ENCODE peak calls at places on chromosomes 5 and 9, in five cellular contexts. U is AG04450, J is upper lobe of right lung, D is BE2C, W is endodermal cell. H is an unnamed sample. For H3K9me3 and H3K27me3, the result is how much of the 10 kb centered on the place peaks cover.

GRCh38 chr9:24616858-24617257 is 71.2 kb upstream of the IZUMO3 start:
- DNase-seq in U (no peak), J (no peak), D (no peak), W (no peak), H (no peak)

GRCh38 chr9:23556459-23556858 is 269.6 kb downstream of the ELAVL2 start:
- DNase-seq in U (no peak), J (no peak), D (no peak), W (no peak), H (no peak)

GRCh38 chr9:3261484-3261883 is 264.3 kb downstream of the RFX3 start:
- DNase-seq in U (no peak), J (no peak), D (no peak), W (no peak), H (no peak)

GRCh38 chr5:56676091-56676768 is 139.1 kb upstream of the MAP3K1 start:
- DNase-seq in U (no peak), J (no peak), D (peak), W (no peak), H (no peak)

GRCh38 chr9:101027246-101027645 is 1.3 kb upstream of the PLPPR1 start:
- DNase-seq in U (no peak), J (no peak), D (no peak), W (no peak), H (no peak)

GRCh38 chr5:134547579-134547978 is 22.1 kb downstream of the JADE2 start:
- DNase-seq in U (peak), J (no peak), D (no peak), W (no peak), H (no peak)

GRCh38 chr9:112846528-112847488 is 43.9 kb downstream of the SLC46A2 start:
- DNase-seq in U (no peak), J (no peak), D (no peak), W (peak), H (no peak)

GRCh38 chr5:124789104-124789605 is 42.7 kb upstream of the ZNF608 start:
- DNase-seq in U (no peak), J (no peak), D (no peak), W (no peak), H (no peak)

GRCh38 chr5:120510994-120511686 is 47.0 kb downstream of the PRR16 start:
- DNase-seq in U (no peak), J (no peak), D (no peak), W (no peak), H (no peak)

GRCh38 chr5:107306597-107306996 is 364.1 kb downstream of the EFNA5 start:
- DNase-seq in U (no peak), J (no peak), D (no peak), W (no peak), H (no peak)

GRCh38 chr5:132055808-132056609 is 4.4 kb upstream of the IL3 start:
- DNase-seq in U (no peak), J (peak), D (no peak), W (no peak), H (peak)

GRCh38 chr5:39716532-39716971 is 291.8 kb upstream of the DAB2 start:
- DNase-seq in U (no peak), J (no peak), D (peak), W (peak), H (no peak)

GRCh38 chr9:77769246-77769645 is 121.1 kb upstream of the GNA14 start:
- DNase-seq in U (no peak), J (no peak), D (no peak), W (no peak), H (no peak)

GRCh38 chr9:105620996-105621395 is 41.3 kb upstream of the TAL2 start:
- DNase-seq in U (no peak), J (no peak), D (no peak), W (no peak), H (no peak)

GRCh38 chr5:177453852-177454396 is 7.3 kb downstream of the PRR7 start:
- DNase-seq in U (no peak), J (no peak), D (peak), W (no peak), H (no peak)

GRCh38 chr5:13909271-13909670 is 35.2 kb downstream of the DNAH5 start:
- DNase-seq in U (no peak), J (no peak), D (no peak), W (no peak), H (no peak)

GRCh38 chr9:124271660-124272059 is 13.9 kb downstream of the NEK6 start:
- DNase-seq in U (no peak), J (no peak), D (no peak), W (no peak), H (no peak)

GRCh38 chr9:677461-678097 is 163.9 kb upstream of the DMRT1 start:
- DNase-seq in U (no peak), J (no peak), D (no peak), W (no peak), H (no peak)

GRCh38 chr5:160439205-160439600 is 17.5 kb downstream of the PTTG1 start:
- DNase-seq in U (peak), J (peak), D (peak), W (peak), H (peak)

GRCh38 chr5:45491368-45491767 is 204.8 kb downstream of the HCN1 start:
- DNase-seq in U (no peak), J (no peak), D (no peak), W (no peak), H (no peak)

GRCh38 chr9:73081979-73082657 is 69.5 kb upstream of the ANXA1 start:
- DNase-seq in U (no peak), J (no peak), D (no peak), W (no peak), H (no peak)

GRCh38 chr5:93421498-93421897 is 159.5 kb downstream of the NR2F1-AS1 start:
- DNase-seq in U (no peak), J (no peak), D (no peak), W (peak), H (no peak)

GRCh38 chr9:22052376-22052945 is 43.4 kb upstream of the CDKN2B start:
- DNase-seq in U (peak), J (no peak), D (no peak), W (no peak), H (no peak)

GRCh38 chr9:35718726-35719511 is 13.1 kb downstream of the TLN1 start:
- DNase-seq in U (no peak), J (no peak), D (no peak), W (no peak), H (no peak)

GRCh38 chr9:96522371-96522770 is 72.4 kb downstream of the HABP4 start:
- DNase-seq in U (no peak), J (no peak), D (no peak), W (no peak), H (no peak)

GRCh38 chr9:15423328-15423985 is 781 bp downstream of the SNAPC3 start:
- DNase-seq in U (no peak), J (no peak), D (no peak), W (no peak), H (no peak)

GRCh38 chr5:138574744-138575193 is 432 bp downstream of the HSPA9 start:
- DNase-seq in U (no peak), J (no peak), D (no peak), W (no peak), H (no peak)

GRCh38 chr9:16275795-16276624 is 594.5 kb downstream of the BNC2 start:
- DNase-seq in U (no peak), J (peak), D (no peak), W (peak), H (no peak)

GRCh38 chr9:119094086-119094485 is 275.1 kb downstream of the BRINP1 start:
- DNase-seq in U (no peak), J (no peak), D (no peak), W (no peak), H (no peak)

GRCh38 chr5:124755565-124755964 is 9.1 kb upstream of the ZNF608 start:
- DNase-seq in U (no peak), J (no peak), D (peak), W (no peak), H (no peak)

GRCh38 chr9:14433841-14434511 is 120.0 kb upstream of the NFIB start:
- DNase-seq in U (peak), J (no peak), D (peak), W (no peak), H (no peak)

GRCh38 chr5:67372887-67373286 is 176.3 kb upstream of the CD180 start:
- DNase-seq in U (no peak), J (no peak), D (no peak), W (no peak), H (no peak)

GRCh38 chr5:136030252-136030651 is 1.5 kb downstream of the TGFBI start:
- DNase-seq in U (no peak), J (no peak), D (no peak), W (peak), H (no peak)

GRCh38 chr5:88602584-88602983 is 280.4 kb downstream of the MEF2C start:
- DNase-seq in U (no peak), J (no peak), D (peak), W (peak), H (no peak)

GRCh38 chr5:84255318-84255717 is 129.4 kb downstream of the EDIL3 start:
- DNase-seq in U (no peak), J (no peak), D (no peak), W (no peak), H (no peak)

GRCh38 chr5:40569549-40570270 is 110.0 kb upstream of the PTGER4 start:
- DNase-seq in U (no peak), J (no peak), D (no peak), W (no peak), H (no peak)

GRCh38 chr9:120175031-120175430 is 404.9 kb downstream of the CDK5RAP2 start:
- DNase-seq in U (no peak), J (no peak), D (no peak), W (peak), H (no peak)

GRCh38 chr5:72205431-72206009 is 98.2 kb downstream of the MAP1B start:
- DNase-seq in U (no peak), J (no peak), D (no peak), W (no peak), H (no peak)

GRCh38 chr5:89397096-89397495 is 514.1 kb upstream of the MEF2C start:
- DNase-seq in U (no peak), J (no peak), D (no peak), W (no peak), H (no peak)

GRCh38 chr9:9437641-9438040 is 1175.2 kb downstream of the PTPRD start:
- DNase-seq in U (no peak), J (no peak), D (no peak), W (no peak), H (no peak)

DNA sequence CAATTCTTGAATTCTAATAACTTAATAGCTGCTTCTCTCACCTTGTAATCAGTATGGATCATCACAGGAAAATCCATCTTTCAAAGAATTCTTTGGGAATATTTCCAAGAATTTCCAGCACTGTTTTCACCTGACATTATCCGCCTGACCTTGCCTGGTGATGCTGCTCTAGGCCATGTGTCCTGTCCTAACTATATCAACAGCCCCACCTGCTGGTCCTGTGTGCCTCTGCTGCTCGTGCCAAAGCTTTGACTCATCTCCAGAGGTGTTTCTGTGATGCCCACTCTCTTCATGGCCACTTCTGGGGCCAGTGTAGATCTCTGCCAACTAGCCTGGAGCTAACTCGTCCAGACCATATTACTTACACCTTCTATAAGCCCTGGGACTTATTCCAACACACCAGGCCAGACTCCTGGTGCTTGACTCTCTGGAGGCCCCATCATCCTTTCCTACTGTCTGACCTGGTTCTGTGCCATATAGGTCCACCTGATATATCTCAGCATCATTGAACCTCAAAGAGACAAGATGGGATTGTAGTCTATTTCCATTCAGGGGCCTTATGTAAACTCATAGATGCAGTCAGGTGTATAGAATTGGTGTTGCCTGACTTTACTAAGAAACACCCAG is 67.5 kb upstream of the CKMT2 start:
- DNase-seq in U (peak), J (peak), D (peak), W (peak), H (no peak)
- H3K9me3 ChIP-seq in U (under half), J (under half), D (under half), W (under half), H (under half)

DNA sequence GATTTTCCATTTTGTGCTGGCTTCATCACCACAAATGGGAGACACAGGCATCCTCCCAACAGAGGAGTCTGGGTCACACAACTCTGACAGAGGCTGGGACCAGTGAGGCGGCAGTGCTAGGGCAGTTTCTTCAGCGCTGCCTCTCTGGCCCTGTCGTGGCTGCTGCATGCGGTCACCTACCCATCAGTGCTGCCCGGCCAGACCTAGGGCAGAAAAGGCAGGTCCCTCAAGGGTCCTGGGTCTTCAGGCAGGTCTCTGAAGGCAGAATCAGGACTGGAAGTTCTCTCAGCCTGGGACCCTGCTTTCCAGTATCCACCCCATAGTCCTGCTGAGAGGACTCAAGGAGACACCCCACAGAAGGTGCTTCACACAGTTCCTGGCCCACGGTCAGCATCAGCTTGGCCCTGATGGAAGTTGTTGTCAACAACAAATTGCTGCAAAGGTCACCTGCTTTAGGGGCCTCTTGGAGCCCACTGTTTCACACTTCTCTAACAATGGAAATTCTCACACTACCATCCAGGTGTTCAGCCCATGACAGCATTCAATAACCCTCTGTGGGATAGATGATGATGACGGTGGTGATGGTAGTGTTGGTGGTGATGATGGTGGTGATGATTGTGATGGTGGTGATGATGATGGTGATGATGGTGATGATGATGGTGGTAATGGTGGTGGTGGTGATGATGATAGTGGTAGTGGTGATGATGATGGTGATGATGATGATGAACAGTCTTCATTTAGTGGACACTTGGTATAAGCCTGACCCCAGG is 146.4 kb upstream of the PPP1R26 start:
- DNase-seq in U (no peak), J (peak), D (peak), W (no peak), H (no peak)
- H3K27me3 ChIP-seq in U (under half), J (under half), D (under half), W (under half), H (under half)

DNA sequence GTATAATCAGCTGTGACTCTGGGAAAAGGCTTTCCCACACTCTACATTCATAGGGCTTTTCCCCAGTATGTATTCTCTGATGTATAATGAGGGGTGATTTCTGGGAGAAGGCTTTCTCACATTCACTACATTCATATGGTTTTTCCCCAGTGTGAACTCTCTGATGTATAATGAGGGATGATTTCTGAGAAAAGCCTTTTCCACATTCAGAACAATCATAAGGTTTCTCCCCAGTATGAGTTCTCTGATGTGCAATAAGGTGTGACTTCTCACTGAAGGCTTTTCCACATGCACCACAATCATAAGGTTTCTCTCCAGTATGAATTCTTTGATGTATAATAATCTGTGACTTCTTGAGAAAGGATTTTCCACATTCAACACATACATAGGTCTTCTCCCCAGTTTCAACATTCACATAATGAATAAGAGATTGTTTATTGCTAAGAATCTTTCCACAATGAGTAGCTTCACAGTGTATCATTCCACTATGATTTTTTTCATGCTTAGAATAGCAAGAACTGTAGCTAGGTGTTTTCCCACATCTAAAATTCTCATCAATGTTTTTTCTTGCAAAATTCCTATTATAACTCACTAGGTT is 26.7 kb upstream of the ZNF300 start:
- DNase-seq in U (no peak), J (no peak), D (no peak), W (no peak), H (no peak)
- H3K9me3 ChIP-seq in U (under half), J (half or more), D (under half), W (half or more), H (under half)

DNA sequence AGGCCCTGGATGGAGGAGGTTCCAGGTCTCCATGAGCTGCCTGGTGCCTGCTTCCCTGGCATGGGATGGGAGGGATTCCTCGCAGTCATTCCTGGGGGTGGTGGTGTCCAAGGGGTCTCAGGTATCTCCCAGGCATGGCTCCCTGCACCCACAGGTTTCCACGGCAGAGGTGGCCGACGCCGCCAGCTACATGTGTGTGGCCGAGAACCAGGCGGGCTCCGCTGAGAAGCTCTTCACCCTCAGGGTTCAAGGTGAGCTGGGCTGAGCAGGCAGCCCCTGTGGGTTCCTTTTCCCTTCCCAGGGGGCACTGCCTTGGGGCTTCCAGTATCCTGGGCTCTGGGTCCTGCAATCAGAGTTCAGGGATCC is 61.4 kb upstream of the ASS1 start:
- DNase-seq in U (no peak), J (no peak), D (no peak), W (no peak), H (no peak)
- H3K27me3 ChIP-seq in U (under half), J (under half), D (under half), W (under half), H (under half)

GRCh38 chr9:111467778-111468367 is 16.3 kb downstream of the ECPAS start:
- DNase-seq in U (no peak), J (no peak), D (no peak), W (no peak), H (no peak)

GRCh38 chr9:111458139-111459009 is 25.8 kb downstream of the ECPAS start:
- DNase-seq in U (no peak), J (no peak), D (no peak), W (no peak), H (no peak)

GRCh38 chr9:111463036-111463435 is 21.1 kb downstream of the ECPAS start:
- DNase-seq in U (no peak), J (no peak), D (no peak), W (no peak), H (no peak)
- H3K9me3 ChIP-seq in U (under half), J (under half), D (under half), W (under half), H (under half)

GRCh38 chr9:36870960-36871359 is 163.1 kb downstream of the PAX5 start:
- DNase-seq in U (no peak), J (peak), D (no peak), W (no peak), H (no peak)

GRCh38 chr9:36874261-36874660 is 159.8 kb downstream of the PAX5 start:
- DNase-seq in U (no peak), J (peak), D (no peak), W (no peak), H (no peak)

GRCh38 chr9:36873247-36873875 is 160.7 kb downstream of the PAX5 start:
- DNase-seq in U (no peak), J (peak), D (peak), W (peak), H (peak)

GRCh38 chr9:36872641-36873040 is 161.4 kb downstream of the PAX5 start:
- DNase-seq in U (no peak), J (peak), D (no peak), W (no peak), H (no peak)

GRCh38 chr9:36871606-36872005 is 162.5 kb downstream of the PAX5 start:
- DNase-seq in U (no peak), J (peak), D (no peak), W (no peak), H (no peak)
- H3K27me3 ChIP-seq in U (under half), J (under half), D (under half), W (under half), H (under half)

GRCh38 chr5:122790354-122791123 is 15.7 kb downstream of the SNX2 start:
- DNase-seq in U (no peak), J (no peak), D (no peak), W (no peak), H (no peak)
- H3K9me3 ChIP-seq in U (under half), J (under half), D (under half), W (under half), H (under half)